ENCODE peak calls at places on chromosomes 5 and 9, in four cellular contexts. U is iPS DF 6.9, C is cardiac muscle cell, K is neural progenitor cell. J is an unnamed sample.
A peak's percentile ranks its signal among the peaks of the same experiment; 100 is the strongest.

GRCh38 chr5:33850100-33850594 is 41.6 kb downstream of the ADAMTS12 start:
- DNase-seq in U (no peak), K (peak; percentile 52), C (no peak), J (no peak)

GRCh38 chr9:36929350-36929675 is 104.8 kb downstream of the PAX5 start:
- DNase-seq in K (no peak), C (no peak), U (no peak), J (no peak)

GRCh38 chr5:114953559-114953958 is 216.1 kb downstream of the TRIM36 start:
- DNase-seq in U (no peak), K (no peak), C (no peak), J (no peak)

GRCh38 chr9:129432671-129433154 is 188.2 kb downstream of the C9orf50 start:
- DNase-seq in C (no peak), K (no peak), U (no peak), J (no peak)

GRCh38 chr5:61366841-61367240 is 34.8 kb downstream of the ZSWIM6 start:
- DNase-seq in C (no peak), U (no peak), K (no peak), J (no peak)

GRCh38 chr5:42366051-42366450 is 57.2 kb upstream of the GHR start:
- DNase-seq in U (no peak), K (no peak), C (no peak), J (no peak)

GRCh38 chr9:128887914-128888350 is 6.0 kb downstream of the LRRC8A start:
- DNase-seq in C (no peak), U (no peak), K (peak; percentile 41), J (no peak)

GRCh38 chr9:81207651-81208050 is 481.7 kb downstream of the TLE1 start:
- DNase-seq in U (no peak), K (no peak), C (no peak), J (no peak)

GRCh38 chr9:16179566-16179965 is 626.7 kb downstream of the CCDC171 start:
- DNase-seq in K (no peak), C (no peak), U (no peak), J (no peak)

GRCh38 chr5:64766105-64766504 is 2.4 kb downstream of the SREK1IP1 start:
- DNase-seq in C (no peak), U (no peak), K (no peak), J (no peak)

GRCh38 chr9:95588724-95589282 is 72.0 kb upstream of the PTCH1 start:
- DNase-seq in U (no peak), K (no peak), C (no peak), J (no peak)

GRCh38 chr9:107952773-107953172 is 463.2 kb upstream of the KLF4 start:
- DNase-seq in U (no peak), C (no peak), K (no peak), J (no peak)

GRCh38 chr5:132009706-132010405 is 1.6 kb downstream of the ACSL6 start:
- DNase-seq in K (peak; percentile 45), C (no peak), U (no peak), J (peak; percentile 33)

GRCh38 chr9:121744687-121745395 is 93.4 kb downstream of the DAB2IP start:
- DNase-seq in K (peak; percentile 34), U (no peak), C (peak; percentile 23), J (no peak)

GRCh38 chr9:121930970-121931369 is 162.1 kb downstream of the TTLL11 start:
- DNase-seq in K (no peak), U (no peak), C (no peak), J (no peak)

GRCh38 chr5:24232929-24233328 is 411.8 kb downstream of the CDH10 start:
- DNase-seq in C (no peak), U (no peak), K (no peak), J (no peak)

GRCh38 chr5:26807231-26808199 is 230.9 kb downstream of the CDH9 start:
- DNase-seq in K (no peak), C (no peak), U (no peak), J (no peak)

GRCh38 chr5:6753851-6754250 is 40.6 kb downstream of the TENT4A start:
- DNase-seq in C (no peak), U (no peak), K (no peak), J (peak; percentile 45)

GRCh38 chr9:109319072-109319630 is 1.7 kb downstream of the EPB41L4B start:
- DNase-seq in U (no peak), C (peak; percentile 19), K (peak; percentile 49), J (peak; percentile 74)

GRCh38 chr9:130663258-130664171 is 879 bp upstream of the PRDM12 start:
- DNase-seq in C (no peak), U (no peak), K (peak; percentile 65), J (no peak)

GRCh38 chr5:124725040-124725434 is 21.4 kb downstream of the ZNF608 start:
- DNase-seq in K (no peak), U (no peak), C (no peak), J (no peak)

GRCh38 chr5:1734271-1734907 is 65.2 kb downstream of the MRPL36 start:
- DNase-seq in U (no peak), K (no peak), C (no peak), J (peak; percentile 57)

GRCh38 chr5:176180339-176180738 is 57.9 kb upstream of the SIMC1 start:
- DNase-seq in C (no peak), K (no peak), U (no peak), J (no peak)

GRCh38 chr5:135008981-135009735 is 24.9 kb downstream of the PITX1 start:
- DNase-seq in C (no peak), K (no peak), U (no peak), J (peak; percentile 53)

GRCh38 chr9:131700076-131700475 is 39.8 kb downstream of the RAPGEF1 start:
- DNase-seq in C (no peak), U (no peak), K (no peak), J (no peak)

GRCh38 chr5:97420646-97421045 is 237.6 kb upstream of the RIOK2 start:
- DNase-seq in C (no peak), K (no peak), U (no peak), J (no peak)

GRCh38 chr5:169151051-169151805 is 149.7 kb downstream of the SLIT3 start:
- DNase-seq in C (no peak), U (no peak), K (no peak), J (no peak)

GRCh38 chr5:76685598-76686169 is 30.2 kb upstream of the F2R start:
- DNase-seq in C (no peak), K (no peak), U (no peak), J (no peak)

GRCh38 chr5:43425965-43426364 is 13.8 kb upstream of the CCL28 start:
- DNase-seq in U (no peak), K (no peak), C (no peak), J (no peak)

GRCh38 chr9:17799383-17799782 is 220.5 kb downstream of the SH3GL2 start:
- DNase-seq in C (no peak), U (no peak), K (no peak), J (no peak)

GRCh38 chr5:50699737-50700136 is 33.3 kb downstream of the PARP8 start:
- DNase-seq in K (no peak), C (no peak), U (no peak), J (no peak)

GRCh38 chr5:63831381-63831780 is 130.9 kb downstream of the HTR1A start:
- DNase-seq in U (no peak), C (no peak), K (no peak), J (no peak)

GRCh38 chr5:16792278-16793275 is 143.5 kb downstream of the MYO10 start:
- DNase-seq in C (no peak), U (no peak), K (no peak), J (no peak)

GRCh38 chr5:93845376-93845775 is 104.0 kb upstream of the POU5F2 start:
- DNase-seq in K (no peak), C (no peak), U (no peak), J (no peak)

GRCh38 chr9:4011062-4011461 is 288.8 kb downstream of the GLIS3 start:
- DNase-seq in K (no peak), U (no peak), C (no peak), J (no peak)

GRCh38 chr5:68464424-68464823 is 248.9 kb downstream of the PIK3R1 start:
- DNase-seq in U (no peak), K (no peak), C (no peak), J (no peak)

GRCh38 chr5:2704111-2704510 is 47.4 kb downstream of the IRX2 start:
- DNase-seq in K (no peak), C (no peak), U (no peak), J (no peak)

GRCh38 chr9:22037954-22038690 is 29.0 kb upstream of the CDKN2B start:
- DNase-seq in U (no peak), K (no peak), C (no peak), J (no peak)

GRCh38 chr9:37034320-37034937 is 361 bp upstream of the PAX5 start:
- DNase-seq in U (no peak), C (peak; percentile 56), K (peak; percentile 84), J (no peak)

GRCh38 chr5:141737485-141737884 is 55.5 kb upstream of the ARAP3 start:
- DNase-seq in C (no peak), U (no peak), K (no peak), J (no peak)

DNA sequence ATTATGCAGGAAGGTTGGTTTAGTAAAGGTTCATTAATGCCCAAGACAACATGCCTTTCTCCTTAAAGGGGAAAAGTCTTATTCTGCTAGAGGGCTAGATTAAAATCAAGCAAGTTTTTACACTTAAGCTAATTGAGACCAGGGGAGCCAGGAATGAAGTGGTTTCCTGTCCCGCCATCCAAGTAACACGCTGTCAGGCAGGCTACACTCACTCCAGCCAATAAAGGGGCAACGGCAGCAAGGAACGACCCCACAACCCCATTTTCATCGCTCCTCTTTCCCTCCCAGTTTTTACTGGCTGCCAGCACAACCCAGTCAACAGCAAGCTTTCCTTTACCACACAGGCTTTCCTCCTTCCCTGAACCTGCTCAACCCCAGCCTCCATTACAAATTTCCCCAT is 225.1 kb downstream of the DCP2 start:
- DNase-seq in C (no peak), U (no peak), K (no peak), J (no peak)
- H3K4me1 ChIP-seq in C (peaks cover 79% of the 10 kb centered on the region), U (peaks cover 3% of the 10 kb centered on the region), K (peaks cover 26% of the 10 kb centered on the region), J (peaks cover 12% of the 10 kb centered on the region)

GRCh38 chr5:107430077-107430625 is 240.6 kb downstream of the EFNA5 start:
- DNase-seq in C (peak; percentile 24), K (no peak), U (no peak), J (no peak)
- H3K4me3 ChIP-seq in C (no peak overlapping the region), K (no peak overlapping the region), U (no peak overlapping the region), J (peak overlapping the region; percentile 15)

GRCh38 chr5:150358261-150359095 is 981 bp downstream of the TCOF1 start:
- DNase-seq in C (no peak), K (no peak), U (no peak), J (no peak)
- H3K27ac ChIP-seq in C (no peak overlapping the region), K (no peak overlapping the region), U (no peak overlapping the region), J (peak overlapping the region; percentile 27)

DNA sequence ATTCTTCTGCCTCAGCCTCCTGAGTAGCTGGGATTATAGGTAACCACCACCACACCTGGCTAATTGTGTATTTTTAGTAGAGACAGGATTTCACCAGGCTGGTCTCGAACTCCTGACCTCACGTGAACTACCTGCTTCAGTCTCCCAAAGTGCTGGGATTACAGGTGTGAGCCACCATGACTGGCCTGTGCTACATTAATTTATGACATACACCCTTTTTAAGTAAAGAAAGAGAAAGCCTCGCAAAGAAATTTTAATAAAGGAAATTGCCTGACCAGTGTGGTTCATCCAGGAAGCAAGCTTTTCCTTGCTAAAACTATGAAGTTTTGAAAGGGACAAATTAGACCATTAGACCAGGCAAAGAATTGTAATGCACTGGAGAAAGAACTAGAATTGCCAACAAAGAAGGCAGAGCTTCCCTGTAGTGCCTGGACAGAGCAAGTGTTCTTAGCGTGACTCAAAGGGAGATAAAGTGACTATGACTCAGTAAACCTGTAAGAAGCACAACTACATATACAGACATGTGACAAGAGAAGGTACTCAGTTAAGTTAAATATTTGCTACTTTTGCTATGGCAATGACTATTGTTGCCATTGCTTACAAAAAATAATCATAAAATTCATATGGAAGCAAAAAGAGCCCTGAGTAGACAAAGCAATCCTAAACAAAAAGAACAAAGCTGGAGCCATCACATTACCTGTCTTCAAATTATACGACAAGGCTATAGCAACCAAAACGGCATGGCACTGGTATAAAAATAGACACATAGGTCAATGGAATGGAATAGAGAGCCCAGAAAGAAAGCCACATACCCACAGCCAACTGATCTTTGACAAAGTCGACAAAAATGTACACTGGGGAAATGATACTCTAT is 54.6 kb downstream of the FYB1 start:
- DNase-seq in K (no peak), U (no peak), C (no peak), J (no peak)
- H3K4me1 ChIP-seq in K (no peaks in the 10 kb centered on the region), U (no peaks in the 10 kb centered on the region), C (no peaks in the 10 kb centered on the region), J (no peaks in the 10 kb centered on the region)